ENCODE peak calls at places on chromosomes 12 and 14, in ten cellular contexts. H is PC-3, M is MCF 10A, Z is hepatocyte, W is left ventricle myocardium inferior, T is foreskin fibroblast, E is kidney epithelial cell, I is B cell, Y is testis, V is psoas muscle. K is an unnamed sample.

GRCh38 chr14:27186048-27186447 is 588.2 kb upstream of the NOVA1 start:
- DNase-seq in H (no peak), M (no peak), Z (no peak), W (no peak), T (no peak), E (no peak), I (no peak), Y (no peak), V (no peak), K (no peak)

GRCh38 chr14:70947739-70948138 is 40.5 kb downstream of the PCNX1 start:
- DNase-seq in H (peak), M (no peak), Z (no peak), W (no peak), T (no peak), E (no peak), I (no peak), Y (no peak), V (no peak), K (no peak)

GRCh38 chr14:68282479-68283377 is 463.1 kb downstream of the RAD51B start:
- DNase-seq in H (no peak), M (no peak), Z (no peak), W (no peak), T (no peak), E (no peak), I (no peak), Y (no peak), V (no peak), K (no peak)

GRCh38 chr14:74019743-74020142 is 594 bp downstream of the BBOF1 start:
- DNase-seq in H (no peak), M (peak), Z (peak), W (no peak), T (peak), E (no peak), I (no peak), Y (no peak), V (no peak), K (peak)

GRCh38 chr12:54419088-54419887 is at the start of gene ITGA5:
- DNase-seq in H (peak), M (peak), Z (peak), W (peak), T (peak), E (no peak), I (peak), Y (peak), V (peak), K (no peak)

GRCh38 chr12:83210933-83211332 is 524.2 kb downstream of the TMTC2 start:
- DNase-seq in H (no peak), M (no peak), Z (no peak), W (no peak), T (no peak), E (no peak), I (no peak), Y (no peak), V (no peak), K (no peak)

GRCh38 chr14:105165134-105165704 is 3.4 kb downstream of the JAG2 start:
- DNase-seq in H (no peak), M (no peak), Z (no peak), W (no peak), T (no peak), E (no peak), I (no peak), Y (no peak), V (no peak), K (no peak)

GRCh38 chr14:104436741-104437701 is 142.5 kb upstream of the C14orf180 start:
- DNase-seq in H (no peak), M (no peak), Z (no peak), W (peak), T (no peak), E (no peak), I (peak), Y (no peak), V (peak), K (no peak)

GRCh38 chr14:31261859-31262739 is 54.5 kb upstream of the HECTD1 start:
- DNase-seq in H (peak), M (peak), Z (peak), W (no peak), T (peak), E (no peak), I (no peak), Y (no peak), V (no peak), K (no peak)

GRCh38 chr12:27879708-27880107 is 92.8 kb downstream of the PTHLH start:
- DNase-seq in H (no peak), M (no peak), Z (no peak), W (no peak), T (no peak), E (no peak), I (no peak), Y (no peak), V (no peak), K (no peak)

GRCh38 chr14:33273978-33274377 is 335.3 kb downstream of the NPAS3 start:
- DNase-seq in H (no peak), M (no peak), Z (no peak), W (no peak), T (no peak), E (no peak), I (no peak), Y (no peak), V (no peak), K (no peak)
- TF ChIP-seq CTCF in H (no peak), M (no peak), Z (no peak), W (no peak), T (no peak), E (no peak), I (no peak), Y (no peak), V (no peak), K (no peak)

GRCh38 chr12:1798734-1799067 is 21.7 kb upstream of the LRTM2 start:
- DNase-seq in H (no peak), M (no peak), Z (no peak), W (no peak), T (no peak), E (no peak), I (no peak), Y (no peak), V (peak), K (no peak)

GRCh38 chr12:1797991-1798733 is 22.2 kb upstream of the LRTM2 start:
- DNase-seq in H (no peak), M (no peak), Z (no peak), W (no peak), T (no peak), E (no peak), I (peak), Y (peak), V (peak), K (no peak)

GRCh38 chr12:1795785-1796514 is 24.4 kb upstream of the LRTM2 start:
- DNase-seq in H (peak), M (peak), Z (peak), W (peak), T (peak), E (peak), I (peak), Y (peak), V (peak), K (peak)

GRCh38 chr12:1796515-1797010 is 23.8 kb upstream of the LRTM2 start:
- DNase-seq in H (no peak), M (no peak), Z (no peak), W (no peak), T (no peak), E (no peak), I (peak), Y (peak), V (peak), K (no peak)

DNA sequence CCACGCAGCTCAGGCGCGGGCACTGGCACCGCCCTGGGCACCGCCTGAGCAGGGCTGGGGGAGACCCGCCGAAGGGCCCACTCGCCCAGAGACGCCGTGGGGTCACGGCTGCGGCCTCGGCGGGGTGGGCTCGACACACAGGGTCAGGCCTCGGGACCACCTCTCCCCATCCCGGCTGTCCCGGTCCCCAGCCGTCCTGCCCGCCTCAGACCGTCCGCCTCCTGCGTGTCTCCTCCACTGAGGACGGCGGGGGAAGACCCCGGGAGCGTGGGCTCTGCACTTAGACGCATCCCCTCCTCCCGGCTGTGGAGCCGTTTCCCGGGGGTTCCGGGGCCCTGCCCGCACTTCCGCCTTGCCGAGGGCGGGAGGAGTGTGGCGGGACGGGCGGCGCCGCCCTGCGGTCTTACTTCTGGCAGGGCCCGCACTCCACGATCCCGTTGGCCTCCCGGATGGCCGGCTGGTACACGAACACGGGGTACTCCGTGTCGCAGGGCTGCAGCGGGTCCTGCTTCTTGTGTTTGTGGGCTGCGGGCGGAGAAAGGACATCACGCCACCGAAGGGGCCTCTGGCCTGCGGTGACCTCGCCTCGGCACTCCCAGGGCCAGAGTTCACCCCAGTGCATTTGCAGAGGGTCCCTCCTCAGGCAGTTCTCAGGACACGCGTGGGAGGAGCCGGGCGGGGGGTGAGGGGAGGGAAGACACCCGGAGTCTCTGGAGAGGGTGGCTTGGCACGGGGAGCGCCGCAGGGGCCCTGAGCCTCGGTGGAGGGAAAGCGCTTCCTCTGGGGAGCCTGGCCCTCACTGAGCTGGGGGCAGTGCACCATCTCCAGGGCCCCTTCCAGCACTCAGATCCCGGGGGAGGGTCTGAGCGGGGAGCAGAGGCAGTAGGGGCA is 23.1 kb upstream of the LRTM2 start:
- DNase-seq in H (no peak), M (no peak), Z (no peak), W (peak), T (no peak), E (no peak), I (peak), Y (peak), V (peak), K (no peak)
- TF ChIP-seq CTCF in H (no peak), M (no peak), Z (no peak), W (no peak), T (no peak), E (no peak), I (no peak), Y (no peak), V (no peak), K (no peak)

GRCh38 chr14:77067632-77068514 is 30.2 kb upstream of the CIPC start:
- DNase-seq in H (peak), M (peak), Z (peak), W (peak), T (peak), E (no peak), I (peak), Y (peak), V (peak), K (no peak)

GRCh38 chr14:77064535-77065178 is 33.4 kb upstream of the CIPC start:
- DNase-seq in H (no peak), M (no peak), Z (no peak), W (no peak), T (no peak), E (no peak), I (no peak), Y (no peak), V (no peak), K (no peak)

GRCh38 chr14:77063581-77064289 is 34.3 kb upstream of the CIPC start:
- DNase-seq in H (no peak), M (no peak), Z (no peak), W (no peak), T (no peak), E (no peak), I (no peak), Y (no peak), V (no peak), K (no peak)

GRCh38 chr14:77066555-77067172 is 31.4 kb upstream of the CIPC start:
- DNase-seq in H (no peak), M (no peak), Z (no peak), W (no peak), T (no peak), E (no peak), I (no peak), Y (no peak), V (no peak), K (no peak)

DNA sequence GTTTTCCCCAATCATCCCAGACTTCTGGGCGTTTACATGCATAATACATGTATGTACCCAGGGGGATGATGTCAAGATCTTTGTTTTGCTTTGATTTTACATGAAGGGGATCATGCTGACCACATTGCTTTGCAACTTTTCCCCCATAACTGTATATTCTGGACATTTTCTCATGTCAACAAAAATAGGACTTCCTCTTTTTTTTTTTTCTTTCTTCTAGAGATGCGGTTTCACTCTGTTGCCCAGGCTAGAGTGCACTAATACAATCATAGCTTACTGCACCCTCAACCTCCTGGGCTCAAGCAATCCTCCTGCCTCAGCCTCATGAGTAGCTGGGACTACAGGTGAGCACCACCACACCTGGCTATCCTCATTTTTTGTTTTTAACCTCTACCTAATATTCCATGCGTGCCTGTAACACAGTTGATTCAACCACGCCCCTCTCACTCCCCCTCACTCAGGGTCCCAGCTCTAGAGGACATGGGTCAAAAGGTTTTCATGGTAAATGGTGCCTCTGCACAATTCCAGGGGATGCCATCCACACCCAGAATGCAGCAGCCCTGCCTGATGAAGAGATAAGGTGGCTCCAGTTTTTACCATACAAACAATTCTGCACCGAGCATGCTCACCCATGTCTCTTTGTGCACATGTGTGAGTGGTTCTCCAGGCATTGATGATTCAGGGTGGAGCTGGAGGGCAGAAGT is 32.1 kb upstream of the CIPC start:
- DNase-seq in H (no peak), M (no peak), Z (no peak), W (no peak), T (no peak), E (no peak), I (no peak), Y (no peak), V (no peak), K (no peak)
- TF ChIP-seq CTCF in H (no peak), M (no peak), Z (no peak), W (no peak), T (no peak), E (no peak), I (no peak), Y (no peak), V (no peak), K (no peak)

GRCh38 chr12:52023976-52024688 is 17.4 kb downstream of the TAMALIN start:
- DNase-seq in H (no peak), M (no peak), Z (no peak), W (no peak), T (no peak), E (no peak), I (no peak), Y (no peak), V (no peak), K (no peak)
- TF ChIP-seq CTCF in H (peak), M (no peak), Z (no peak), W (peak), T (no peak), E (no peak), I (peak), Y (peak), V (no peak), K (no peak)

DNA sequence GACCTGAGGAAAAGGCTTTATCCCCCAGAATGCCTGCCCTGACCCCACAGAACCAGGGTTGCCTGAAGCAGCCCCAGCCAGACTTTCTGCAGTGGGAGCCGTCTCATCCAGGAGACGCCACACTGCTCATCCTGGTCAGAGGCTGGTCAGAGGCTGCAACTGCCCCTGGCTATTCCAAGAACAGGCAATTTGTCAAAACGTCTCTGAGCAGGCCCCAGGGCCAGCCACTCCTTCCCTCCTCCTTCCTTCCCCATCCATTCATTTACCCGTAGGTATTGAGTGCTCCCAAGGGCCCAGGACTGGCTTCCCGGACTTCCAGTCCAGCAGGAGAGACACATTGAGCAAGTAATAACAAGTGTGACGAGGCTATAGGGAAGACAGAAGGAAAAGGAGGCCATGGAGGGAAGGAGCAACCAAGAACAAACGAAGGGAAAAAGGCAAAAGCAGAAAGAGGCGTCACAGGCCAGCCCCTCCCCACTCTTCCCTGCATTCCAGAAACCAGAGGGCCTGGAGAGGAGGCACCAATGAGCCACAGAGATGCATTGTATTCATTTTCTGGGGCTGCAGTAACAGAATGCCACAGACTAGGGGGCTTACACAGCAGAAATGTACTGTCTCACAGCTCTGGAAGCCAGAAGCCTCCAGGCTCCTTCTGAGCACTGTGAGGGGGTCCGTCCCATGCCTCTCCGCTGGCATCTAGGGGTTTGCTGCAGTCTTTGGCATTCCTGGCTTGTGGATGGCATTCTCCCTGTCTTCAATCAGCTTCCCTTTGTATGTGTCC is 21.0 kb upstream of the CD9 start:
- DNase-seq in H (no peak), M (no peak), Z (no peak), W (no peak), T (no peak), E (no peak), I (no peak), Y (no peak), V (no peak), K (no peak)
- TF ChIP-seq CTCF in H (no peak), M (no peak), Z (peak), W (no peak), T (peak), E (peak), I (no peak), Y (no peak), V (no peak), K (peak)

GRCh38 chr12:127025545-127025944 is 1241.4 kb upstream of the TMEM132C start:
- DNase-seq in H (peak), M (peak), Z (no peak), W (no peak), T (peak), E (no peak), I (no peak), Y (no peak), V (no peak), K (no peak)
- TF ChIP-seq CTCF in H (peak), M (peak), Z (no peak), W (no peak), T (peak), E (peak), I (no peak), Y (peak), V (no peak), K (peak)

DNA sequence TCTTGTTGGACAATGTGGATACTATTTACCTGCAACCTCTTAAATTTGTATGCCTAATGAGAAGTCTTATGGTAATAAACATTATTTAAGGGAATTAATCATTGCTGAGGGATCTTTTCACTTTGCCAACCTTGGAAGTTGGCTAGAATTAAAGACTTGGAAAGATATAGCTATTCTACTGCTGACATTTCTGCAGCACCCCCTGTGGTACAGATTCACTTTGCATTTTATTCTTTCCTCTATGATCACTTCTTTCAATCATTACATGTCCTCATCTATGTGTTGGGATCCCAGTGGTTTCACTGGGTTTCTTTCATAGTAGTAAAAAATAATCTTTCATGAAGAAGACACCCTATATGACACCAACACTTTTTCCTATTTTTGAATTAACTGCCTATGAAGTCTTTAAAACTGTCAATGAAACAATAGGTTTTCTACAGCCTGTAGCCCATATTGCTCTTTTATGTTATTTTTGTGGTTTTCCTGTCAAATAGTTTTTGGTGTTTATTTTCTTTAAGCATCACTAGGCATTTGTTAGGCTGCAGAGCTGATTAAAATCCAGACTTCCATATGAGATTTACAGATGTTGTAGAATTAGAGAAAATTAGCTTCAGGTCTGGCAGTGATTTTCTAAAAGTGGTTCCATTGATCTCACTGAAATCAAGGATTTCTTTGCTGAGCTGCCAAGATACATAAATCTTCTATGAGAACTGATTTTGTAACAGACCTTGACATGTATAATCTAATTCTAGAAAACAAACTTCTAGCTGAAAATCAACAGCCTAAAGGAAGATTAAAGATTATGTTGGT is 256.1 kb downstream of the NAV3 start:
- DNase-seq in H (peak), M (no peak), Z (no peak), W (no peak), T (no peak), E (no peak), I (no peak), Y (no peak), V (no peak), K (no peak)
- TF ChIP-seq CTCF in H (peak), M (peak), Z (no peak), W (no peak), T (no peak), E (no peak), I (no peak), Y (no peak), V (no peak), K (peak)

DNA sequence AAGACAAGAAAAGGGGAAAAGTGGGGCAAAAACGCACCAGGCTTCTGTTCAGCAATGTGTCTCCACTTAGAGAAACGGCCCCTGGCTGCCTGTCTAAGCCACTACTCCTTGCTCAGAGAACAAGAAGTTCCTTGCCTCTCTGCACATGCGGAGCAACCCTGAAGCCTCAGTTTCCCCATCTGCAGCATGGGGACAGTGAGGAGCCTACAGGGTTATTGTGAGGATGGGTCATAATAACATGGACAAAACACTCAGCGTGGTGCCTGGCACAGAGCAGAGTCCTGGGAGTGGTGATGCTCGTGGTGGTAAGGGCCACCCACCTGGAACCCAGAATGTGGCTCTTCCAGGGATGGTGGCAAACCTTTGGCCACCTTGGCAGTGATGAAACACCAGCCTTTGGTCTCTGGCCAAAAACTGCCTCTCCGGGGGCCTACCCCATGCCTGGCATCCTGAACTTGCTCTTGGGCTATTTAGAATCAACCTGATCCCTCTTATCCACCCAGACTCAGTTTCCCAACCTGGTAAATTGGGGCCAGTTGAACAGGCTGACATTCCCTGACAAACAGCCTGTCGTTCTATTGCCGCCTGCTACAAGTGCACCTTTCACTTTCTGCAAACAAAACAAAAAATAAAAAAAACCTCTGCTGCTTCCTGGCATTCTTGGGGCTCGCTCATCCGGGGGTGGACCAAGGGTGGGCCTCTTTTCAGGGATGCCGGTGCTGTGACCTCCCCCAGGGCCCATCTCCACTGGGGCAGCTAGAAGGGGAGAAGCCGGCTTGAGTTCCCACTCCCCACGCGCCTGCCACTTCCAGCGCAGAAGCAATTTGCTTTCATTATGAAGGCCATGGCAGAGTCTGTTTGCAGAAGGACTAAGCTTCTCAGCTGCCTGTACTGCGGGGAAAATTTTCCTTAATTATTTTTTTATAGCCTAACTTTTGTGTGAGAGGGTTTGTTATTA is 56.4 kb upstream of the DLK1 start:
- DNase-seq in H (no peak), M (no peak), Z (peak), W (no peak), T (no peak), E (no peak), I (no peak), Y (no peak), V (no peak), K (no peak)
- TF ChIP-seq CTCF in H (no peak), M (no peak), Z (no peak), W (no peak), T (peak), E (no peak), I (no peak), Y (peak), V (no peak), K (no peak)